ENCODE peak calls at places on chromosomes 2 and 18, in nine cellular contexts. One of them, this sample, is unnamed.
A peak's percentile ranks its signal among the peaks of the same experiment; 100 is the strongest.

GRCh38 chr2:46118656-46119338 is 178.4 kb upstream of the EPAS1 start:
- DNase-seq in IMR-90: no peak
- DNase-seq in BJ: no peak
- DNase-seq in dorsolateral prefrontal cortex: no peak
- DNase-seq in GM06990: no peak
- DNase-seq in osteocyte: no peak
- DNase-seq in A549: no peak
- DNase-seq in left lung: no peak
- DNase-seq in MM.1S: no peak
- DNase-seq in this sample: no peak

GRCh38 chr18:42292654-42293053 is 337.6 kb downstream of the PIK3C3 start:
- DNase-seq in IMR-90: no peak
- DNase-seq in BJ: no peak
- DNase-seq in dorsolateral prefrontal cortex: no peak
- DNase-seq in GM06990: no peak
- DNase-seq in osteocyte: no peak
- DNase-seq in A549: no peak
- DNase-seq in left lung: no peak
- DNase-seq in MM.1S: no peak
- DNase-seq in this sample: no peak

GRCh38 chr2:24238158-24238557 is 63.3 kb downstream of the FAM228A start:
- DNase-seq in IMR-90: no peak
- DNase-seq in BJ: no peak
- DNase-seq in dorsolateral prefrontal cortex: no peak
- DNase-seq in GM06990: no peak
- DNase-seq in osteocyte: no peak
- DNase-seq in A549: no peak
- DNase-seq in left lung: no peak
- DNase-seq in MM.1S: no peak
- DNase-seq in this sample: no peak

GRCh38 chr2:101387151-101387807 is at the start of gene CREG2:
- DNase-seq in IMR-90: peak; percentile 55
- DNase-seq in BJ: no peak
- DNase-seq in dorsolateral prefrontal cortex: peak; percentile 75
- DNase-seq in GM06990: peak; percentile 26
- DNase-seq in osteocyte: peak; percentile 86
- DNase-seq in A549: peak; percentile 73
- DNase-seq in left lung: peak; percentile 56
- DNase-seq in MM.1S: no peak
- DNase-seq in this sample: peak; percentile 81

GRCh38 chr18:45527891-45528290 is 87.4 kb upstream of the SLC14A2 start:
- DNase-seq in IMR-90: no peak
- DNase-seq in BJ: no peak
- DNase-seq in dorsolateral prefrontal cortex: no peak
- DNase-seq in GM06990: no peak
- DNase-seq in osteocyte: no peak
- DNase-seq in A549: no peak
- DNase-seq in left lung: no peak
- DNase-seq in MM.1S: no peak
- DNase-seq in this sample: no peak

GRCh38 chr2:72028351-72028995 is 119.2 kb downstream of the CYP26B1 start:
- DNase-seq in IMR-90: no peak
- DNase-seq in BJ: no peak
- DNase-seq in dorsolateral prefrontal cortex: no peak
- DNase-seq in GM06990: no peak
- DNase-seq in osteocyte: peak; percentile 73
- DNase-seq in A549: no peak
- DNase-seq in left lung: no peak
- DNase-seq in MM.1S: no peak
- DNase-seq in this sample: peak; percentile 58

GRCh38 chr2:46615555-46616487 is 136.5 kb downstream of the TMEM247 start:
- DNase-seq in IMR-90: peak; percentile 14
- DNase-seq in BJ: no peak
- DNase-seq in dorsolateral prefrontal cortex: no peak
- DNase-seq in GM06990: peak; percentile 46
- DNase-seq in osteocyte: no peak
- DNase-seq in A549: peak; percentile 53
- DNase-seq in left lung: no peak
- DNase-seq in MM.1S: peak; percentile 8
- DNase-seq in this sample: no peak

GRCh38 chr2:119862127-119862889 is 102.6 kb downstream of the PTPN4 start:
- DNase-seq in IMR-90: no peak
- DNase-seq in BJ: no peak
- DNase-seq in dorsolateral prefrontal cortex: no peak
- DNase-seq in GM06990: peak; percentile 47
- DNase-seq in osteocyte: no peak
- DNase-seq in A549: no peak
- DNase-seq in left lung: no peak
- DNase-seq in MM.1S: no peak
- DNase-seq in this sample: no peak

GRCh38 chr18:10490401-10491289 is 35.2 kb upstream of the NAPG start:
- DNase-seq in IMR-90: no peak
- DNase-seq in BJ: no peak
- DNase-seq in dorsolateral prefrontal cortex: peak; percentile 46
- DNase-seq in GM06990: peak; percentile 62
- DNase-seq in osteocyte: no peak
- DNase-seq in A549: peak; percentile 60
- DNase-seq in left lung: no peak
- DNase-seq in MM.1S: peak; percentile 91
- DNase-seq in this sample: no peak

GRCh38 chr2:226796840-226797288 is 2.8 kb downstream of the IRS1 start:
- DNase-seq in IMR-90: peak; percentile 76
- DNase-seq in BJ: no peak
- DNase-seq in dorsolateral prefrontal cortex: no peak
- DNase-seq in GM06990: peak; percentile 9
- DNase-seq in osteocyte: no peak
- DNase-seq in A549: no peak
- DNase-seq in left lung: peak; percentile 40
- DNase-seq in MM.1S: no peak
- DNase-seq in this sample: no peak
- TF ChIP-seq CTCF in IMR-90: peak; percentile 68
- TF ChIP-seq CTCF in BJ: peak; percentile 72
- TF ChIP-seq CTCF in dorsolateral prefrontal cortex: peak; percentile 46
- TF ChIP-seq CTCF in GM06990: peak; percentile 53
- TF ChIP-seq CTCF in osteocyte: peak; percentile 48
- TF ChIP-seq CTCF in A549: peak; percentile 39
- TF ChIP-seq CTCF in left lung: peak; percentile 47
- TF ChIP-seq CTCF in MM.1S: peak; percentile 34
- TF ChIP-seq CTCF in this sample: peak; percentile 53

GRCh38 chr18:49630246-49630699 is 68.4 kb downstream of the LIPG start:
- DNase-seq in IMR-90: no peak
- DNase-seq in BJ: no peak
- DNase-seq in dorsolateral prefrontal cortex: no peak
- DNase-seq in GM06990: no peak
- DNase-seq in osteocyte: no peak
- DNase-seq in A549: peak; percentile 6
- DNase-seq in left lung: no peak
- DNase-seq in MM.1S: no peak
- DNase-seq in this sample: no peak

GRCh38 chr18:49631146-49631866 is 69.4 kb downstream of the LIPG start:
- DNase-seq in IMR-90: no peak
- DNase-seq in BJ: no peak
- DNase-seq in dorsolateral prefrontal cortex: no peak
- DNase-seq in GM06990: no peak
- DNase-seq in osteocyte: no peak
- DNase-seq in A549: no peak
- DNase-seq in left lung: no peak
- DNase-seq in MM.1S: no peak
- DNase-seq in this sample: peak; percentile 50

GRCh38 chr18:49626842-49627360 is 65.0 kb downstream of the LIPG start:
- DNase-seq in IMR-90: no peak
- DNase-seq in BJ: no peak
- DNase-seq in dorsolateral prefrontal cortex: no peak
- DNase-seq in GM06990: no peak
- DNase-seq in osteocyte: no peak
- DNase-seq in A549: no peak
- DNase-seq in left lung: no peak
- DNase-seq in MM.1S: no peak
- DNase-seq in this sample: no peak

GRCh38 chr18:49628119-49628518 is 66.3 kb downstream of the LIPG start:
- DNase-seq in IMR-90: no peak
- DNase-seq in BJ: no peak
- DNase-seq in dorsolateral prefrontal cortex: no peak
- DNase-seq in GM06990: no peak
- DNase-seq in osteocyte: no peak
- DNase-seq in A549: no peak
- DNase-seq in left lung: no peak
- DNase-seq in MM.1S: no peak
- DNase-seq in this sample: no peak

GRCh38 chr18:49628993-49629795 is 67.3 kb downstream of the LIPG start:
- DNase-seq in IMR-90: no peak
- DNase-seq in BJ: no peak
- DNase-seq in dorsolateral prefrontal cortex: no peak
- DNase-seq in GM06990: no peak
- DNase-seq in osteocyte: no peak
- DNase-seq in A549: no peak
- DNase-seq in left lung: no peak
- DNase-seq in MM.1S: no peak
- DNase-seq in this sample: no peak
- TF ChIP-seq CTCF in IMR-90: peak; percentile 11
- TF ChIP-seq CTCF in BJ: peak; percentile 12
- TF ChIP-seq CTCF in dorsolateral prefrontal cortex: no peak
- TF ChIP-seq CTCF in GM06990: peak; percentile 36
- TF ChIP-seq CTCF in osteocyte: no peak
- TF ChIP-seq CTCF in A549: no peak
- TF ChIP-seq CTCF in left lung: no peak
- TF ChIP-seq CTCF in MM.1S: no peak
- TF ChIP-seq CTCF in this sample: peak; percentile 69

GRCh38 chr2:104452558-104452957 is 401.4 kb upstream of the POU3F3 start:
- DNase-seq in IMR-90: no peak
- DNase-seq in BJ: no peak
- DNase-seq in dorsolateral prefrontal cortex: no peak
- DNase-seq in GM06990: no peak
- DNase-seq in osteocyte: no peak
- DNase-seq in A549: no peak
- DNase-seq in left lung: no peak
- DNase-seq in MM.1S: no peak
- DNase-seq in this sample: no peak

GRCh38 chr2:104444392-104444791 is 409.5 kb upstream of the POU3F3 start:
- DNase-seq in IMR-90: no peak
- DNase-seq in BJ: no peak
- DNase-seq in dorsolateral prefrontal cortex: no peak
- DNase-seq in GM06990: no peak
- DNase-seq in osteocyte: no peak
- DNase-seq in A549: no peak
- DNase-seq in left lung: no peak
- DNase-seq in MM.1S: no peak
- DNase-seq in this sample: no peak

GRCh38 chr2:104448661-104449410 is 405.1 kb upstream of the POU3F3 start:
- DNase-seq in IMR-90: no peak
- DNase-seq in BJ: no peak
- DNase-seq in dorsolateral prefrontal cortex: no peak
- DNase-seq in GM06990: no peak
- DNase-seq in osteocyte: no peak
- DNase-seq in A549: no peak
- DNase-seq in left lung: no peak
- DNase-seq in MM.1S: no peak
- DNase-seq in this sample: no peak

GRCh38 chr2:104444840-104445239 is 409.1 kb upstream of the POU3F3 start:
- DNase-seq in IMR-90: no peak
- DNase-seq in BJ: no peak
- DNase-seq in dorsolateral prefrontal cortex: no peak
- DNase-seq in GM06990: no peak
- DNase-seq in osteocyte: no peak
- DNase-seq in A549: no peak
- DNase-seq in left lung: no peak
- DNase-seq in MM.1S: no peak
- DNase-seq in this sample: no peak

DNA sequence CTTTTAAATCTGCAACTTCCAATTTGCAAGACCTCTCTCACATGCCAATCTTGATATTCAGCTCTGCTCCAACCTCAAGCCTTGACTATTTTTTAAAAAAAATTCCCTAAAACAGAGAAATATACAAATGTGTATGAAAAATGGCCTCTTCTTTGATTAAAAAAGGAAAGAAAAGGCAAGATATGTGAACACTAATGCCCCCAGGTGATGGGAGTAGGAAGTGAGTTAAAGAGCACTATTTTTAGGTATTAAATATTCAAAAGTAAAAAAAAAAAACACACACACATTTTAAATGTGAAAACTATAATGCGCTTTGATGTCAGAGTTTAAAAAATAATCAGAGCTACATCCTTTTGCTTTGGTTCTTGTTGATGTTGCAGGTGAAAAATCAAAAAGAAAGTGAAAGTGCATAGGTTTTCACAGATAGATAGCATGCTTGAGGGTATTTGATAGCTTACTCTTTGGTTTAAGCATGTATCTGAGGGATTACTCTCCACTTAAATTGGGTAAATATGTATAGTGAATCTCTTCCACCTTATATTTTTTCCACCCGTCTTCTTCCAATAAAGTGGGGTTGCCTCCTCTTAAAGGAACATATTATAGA is 406.0 kb upstream of the POU3F3 start:
- DNase-seq in IMR-90: no peak
- DNase-seq in BJ: no peak
- DNase-seq in dorsolateral prefrontal cortex: no peak
- DNase-seq in GM06990: no peak
- DNase-seq in osteocyte: no peak
- DNase-seq in A549: no peak
- DNase-seq in left lung: no peak
- DNase-seq in MM.1S: peak; percentile 43
- DNase-seq in this sample: no peak
- TF ChIP-seq CTCF in IMR-90: no peak
- TF ChIP-seq CTCF in BJ: no peak
- TF ChIP-seq CTCF in dorsolateral prefrontal cortex: peak; percentile 60
- TF ChIP-seq CTCF in GM06990: peak; percentile 15
- TF ChIP-seq CTCF in osteocyte: peak; percentile 27
- TF ChIP-seq CTCF in A549: peak; percentile 33
- TF ChIP-seq CTCF in left lung: peak; percentile 12
- TF ChIP-seq CTCF in MM.1S: peak; percentile 29
- TF ChIP-seq CTCF in this sample: peak; percentile 49

GRCh38 chr2:171670655-171671054 is 16.6 kb upstream of the DYNC1I2 start:
- DNase-seq in IMR-90: peak; percentile 21
- DNase-seq in BJ: no peak
- DNase-seq in dorsolateral prefrontal cortex: no peak
- DNase-seq in GM06990: no peak
- DNase-seq in osteocyte: no peak
- DNase-seq in A549: no peak
- DNase-seq in left lung: no peak
- DNase-seq in MM.1S: no peak
- DNase-seq in this sample: no peak

GRCh38 chr2:171669121-171669520 is 18.1 kb upstream of the DYNC1I2 start:
- DNase-seq in IMR-90: no peak
- DNase-seq in BJ: no peak
- DNase-seq in dorsolateral prefrontal cortex: no peak
- DNase-seq in GM06990: no peak
- DNase-seq in osteocyte: no peak
- DNase-seq in A549: no peak
- DNase-seq in left lung: no peak
- DNase-seq in MM.1S: no peak
- DNase-seq in this sample: no peak

GRCh38 chr2:171671867-171672266 is 15.4 kb upstream of the DYNC1I2 start:
- DNase-seq in IMR-90: no peak
- DNase-seq in BJ: no peak
- DNase-seq in dorsolateral prefrontal cortex: no peak
- DNase-seq in GM06990: no peak
- DNase-seq in osteocyte: no peak
- DNase-seq in A549: no peak
- DNase-seq in left lung: no peak
- DNase-seq in MM.1S: no peak
- DNase-seq in this sample: no peak

GRCh38 chr2:171667041-171667440 is 20.2 kb upstream of the DYNC1I2 start:
- DNase-seq in IMR-90: no peak
- DNase-seq in BJ: no peak
- DNase-seq in dorsolateral prefrontal cortex: no peak
- DNase-seq in GM06990: no peak
- DNase-seq in osteocyte: no peak
- DNase-seq in A549: no peak
- DNase-seq in left lung: no peak
- DNase-seq in MM.1S: no peak
- DNase-seq in this sample: no peak

GRCh38 chr2:171668111-171668600 is 19.1 kb upstream of the DYNC1I2 start:
- DNase-seq in IMR-90: no peak
- DNase-seq in BJ: no peak
- DNase-seq in dorsolateral prefrontal cortex: no peak
- DNase-seq in GM06990: no peak
- DNase-seq in osteocyte: no peak
- DNase-seq in A549: no peak
- DNase-seq in left lung: no peak
- DNase-seq in MM.1S: no peak
- DNase-seq in this sample: no peak
- TF ChIP-seq CTCF in IMR-90: no peak
- TF ChIP-seq CTCF in BJ: no peak
- TF ChIP-seq CTCF in dorsolateral prefrontal cortex: no peak
- TF ChIP-seq CTCF in GM06990: no peak
- TF ChIP-seq CTCF in osteocyte: no peak
- TF ChIP-seq CTCF in A549: no peak
- TF ChIP-seq CTCF in left lung: no peak
- TF ChIP-seq CTCF in MM.1S: no peak
- TF ChIP-seq CTCF in this sample: no peak

This sample was measured in type B pancreatic cell.